ENCODE peak calls at places on chromosomes 7 and 10, in seven cellular contexts. N is GM12878, M is psoas muscle, P is fibroblast of lung, E is left lung, K is left ventricle myocardium inferior, R is SK-N-SH. Q is an unnamed sample. For H3K9me3 and H3K4me1, the result is how much of the 10 kb centered on the place peaks cover.

GRCh38 chr10:128156999-128157755 is 31.0 kb upstream of the MKI67 start:
- DNase-seq in K (no peak), E (no peak), R (no peak), M (no peak), N (no peak), P (no peak), Q (no peak)

GRCh38 chr10:78185693-78186055 is 152.0 kb downstream of the RPS24 start:
- DNase-seq in K (peak), E (no peak), N (no peak), R (no peak), P (no peak), M (no peak), Q (no peak)

GRCh38 chr10:6721480-6721879 is 141.4 kb upstream of the PRKCQ start:
- DNase-seq in K (peak), P (peak), M (peak), E (no peak), R (peak), N (no peak), Q (no peak)

GRCh38 chr7:91550931-91551330 is 286.7 kb downstream of the FZD1 start:
- DNase-seq in R (no peak), K (no peak), M (no peak), N (no peak), E (no peak), P (no peak), Q (no peak)

GRCh38 chr10:35906155-35906554 is 264.1 kb upstream of the FZD8 start:
- DNase-seq in K (no peak), M (no peak), P (no peak), E (no peak), R (no peak), N (no peak), Q (no peak)

GRCh38 chr10:84613336-84614021 is 285.1 kb downstream of the CCSER2 start:
- DNase-seq in E (no peak), N (no peak), M (no peak), P (no peak), K (no peak), R (peak), Q (no peak)

GRCh38 chr7:76037310-76037709 is 10.5 kb downstream of the STYXL1 start:
- DNase-seq in M (peak), E (no peak), P (peak), K (no peak), R (no peak), N (no peak), Q (no peak)

GRCh38 chr10:97823734-97824133 is 25.9 kb upstream of the GOLGA7B start:
- DNase-seq in P (no peak), K (peak), N (no peak), R (no peak), E (no peak), M (peak), Q (no peak)

GRCh38 chr7:117279931-117280525 is 42.8 kb downstream of the WNT2 start:
- DNase-seq in R (no peak), K (no peak), E (no peak), N (no peak), P (peak), M (no peak), Q (no peak)

GRCh38 chr10:31689233-31689632 is 239.4 kb downstream of the ARHGAP12 start:
- DNase-seq in E (no peak), K (no peak), P (no peak), N (no peak), M (no peak), R (no peak), Q (no peak)
- H3K9me3 ChIP-seq in E (under half), K (under half), P (under half), N (under half), M (under half), R (under half), Q (under half)

GRCh38 chr7:44626620-44627019 is 20.2 kb downstream of the OGDH start:
- DNase-seq in E (no peak), M (no peak), N (no peak), R (no peak), P (no peak), K (no peak), Q (no peak)

GRCh38 chr7:44629825-44630580 is 23.6 kb downstream of the OGDH start:
- DNase-seq in N (no peak), M (no peak), R (no peak), K (no peak), E (no peak), P (no peak), Q (no peak)

GRCh38 chr7:44624306-44624705 is 17.9 kb downstream of the OGDH start:
- DNase-seq in N (no peak), M (no peak), P (no peak), K (no peak), E (no peak), R (no peak), Q (no peak)

GRCh38 chr7:44622342-44623151 is 16.1 kb downstream of the OGDH start:
- DNase-seq in E (no peak), R (no peak), K (no peak), N (no peak), M (no peak), P (peak), Q (no peak)

GRCh38 chr7:44625899-44626511 is 19.6 kb downstream of the OGDH start:
- DNase-seq in E (no peak), N (no peak), P (no peak), R (no peak), K (no peak), M (no peak), Q (no peak)
- H3K4me1 ChIP-seq in E (under half), N (half or more), P (under half), R (under half), K (half or more), M (under half), Q (under half)

GRCh38 chr7:151142686-151143040 is 24.8 kb downstream of the GBX1 start:
- DNase-seq in E (no peak), M (no peak), K (no peak), P (no peak), N (no peak), R (no peak), Q (no peak)
- TF ChIP-seq CTCF in E (no peak), M (no peak), K (no peak), P (no peak), N (no peak), R (no peak), Q (no peak)

GRCh38 chr10:37436361-37436760 is 311.0 kb downstream of the ANKRD30A start:
- DNase-seq in N (no peak), E (no peak), K (no peak), R (no peak), M (no peak), P (no peak), Q (no peak)
- H3K9me3 ChIP-seq in N (under half), E (under half), K (under half), R (under half), M (under half), P (under half), Q (under half)

DNA sequence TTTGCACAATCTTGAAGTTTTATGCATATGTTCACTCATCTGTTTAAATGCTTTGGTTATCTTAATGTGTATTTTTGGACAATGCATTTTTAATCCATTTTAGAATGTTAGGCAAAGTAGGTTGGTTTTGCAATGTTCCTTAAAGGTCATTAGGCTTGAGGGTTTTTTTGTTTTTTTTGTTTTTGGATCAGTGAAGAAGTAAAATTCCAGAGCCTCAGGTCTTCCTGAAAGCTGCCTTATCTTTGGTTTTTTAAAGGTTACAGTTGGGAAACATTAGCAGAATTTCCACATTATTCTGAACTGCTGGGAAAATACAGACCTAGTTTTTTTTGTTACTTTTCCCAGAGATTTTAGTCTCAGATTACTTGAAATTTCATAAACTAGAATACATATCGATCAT is 12.9 kb downstream of the MDFIC start:
- DNase-seq in R (no peak), P (no peak), K (no peak), M (no peak), E (no peak), N (no peak), Q (no peak)
- H3K4me1 ChIP-seq in R (under half), P (under half), K (half or more), M (under half), E (under half), N (under half), Q (under half)